ENCODE peak calls at places on chromosome 15, in nine cellular contexts. One of them, this sample, is unnamed.

GRCh38 chr15:56598991-56599390 is 134.1 kb upstream of the MNS1 start:
- DNase-seq in fibroblast of lung: peak
- DNase-seq in AG09309: peak
- DNase-seq in kidney epithelial cell: no peak
- DNase-seq in epithelial cell of esophagus: peak
- DNase-seq in WTC11: no peak
- DNase-seq in colonic mucosa: no peak
- DNase-seq in progenitor cell of endocrine pancreas: no peak
- DNase-seq in A673: no peak
- DNase-seq in this sample: no peak

GRCh38 chr15:52551762-52552161 is 17.1 kb downstream of the ARPP19 start:
- DNase-seq in fibroblast of lung: no peak
- DNase-seq in AG09309: no peak
- DNase-seq in kidney epithelial cell: no peak
- DNase-seq in epithelial cell of esophagus: no peak
- DNase-seq in WTC11: no peak
- DNase-seq in colonic mucosa: no peak
- DNase-seq in progenitor cell of endocrine pancreas: no peak
- DNase-seq in A673: no peak
- DNase-seq in this sample: no peak

GRCh38 chr15:81001180-81002003 is 669 bp downstream of the TLNRD1 start:
- DNase-seq in fibroblast of lung: peak
- DNase-seq in AG09309: no peak
- DNase-seq in kidney epithelial cell: no peak
- DNase-seq in epithelial cell of esophagus: peak
- DNase-seq in WTC11: peak
- DNase-seq in colonic mucosa: peak
- DNase-seq in progenitor cell of endocrine pancreas: peak
- DNase-seq in A673: peak
- DNase-seq in this sample: peak

GRCh38 chr15:29102911-29103824 is 166.5 kb downstream of the NSMCE3 start:
- DNase-seq in fibroblast of lung: no peak
- DNase-seq in AG09309: no peak
- DNase-seq in kidney epithelial cell: no peak
- DNase-seq in epithelial cell of esophagus: peak
- DNase-seq in WTC11: no peak
- DNase-seq in colonic mucosa: no peak
- DNase-seq in progenitor cell of endocrine pancreas: no peak
- DNase-seq in A673: no peak
- DNase-seq in this sample: peak

GRCh38 chr15:31377030-31377429 is 50.4 kb downstream of the KLF13 start:
- DNase-seq in fibroblast of lung: no peak
- DNase-seq in AG09309: no peak
- DNase-seq in kidney epithelial cell: no peak
- DNase-seq in epithelial cell of esophagus: no peak
- DNase-seq in WTC11: no peak
- DNase-seq in colonic mucosa: peak
- DNase-seq in progenitor cell of endocrine pancreas: no peak
- DNase-seq in A673: no peak
- DNase-seq in this sample: no peak

GRCh38 chr15:93028111-93028631 is 60.8 kb downstream of the RGMA start:
- DNase-seq in fibroblast of lung: no peak
- DNase-seq in AG09309: no peak
- DNase-seq in kidney epithelial cell: no peak
- DNase-seq in epithelial cell of esophagus: no peak
- DNase-seq in WTC11: no peak
- DNase-seq in colonic mucosa: no peak
- DNase-seq in progenitor cell of endocrine pancreas: no peak
- DNase-seq in A673: no peak
- DNase-seq in this sample: no peak

GRCh38 chr15:88800026-88800425 is 3.2 kb upstream of the ACAN start:
- DNase-seq in fibroblast of lung: peak
- DNase-seq in AG09309: no peak
- DNase-seq in kidney epithelial cell: no peak
- DNase-seq in epithelial cell of esophagus: peak
- DNase-seq in WTC11: no peak
- DNase-seq in colonic mucosa: no peak
- DNase-seq in progenitor cell of endocrine pancreas: no peak
- DNase-seq in A673: no peak
- DNase-seq in this sample: no peak

GRCh38 chr15:39691229-39691628 is 91.4 kb downstream of the FSIP1 start:
- DNase-seq in fibroblast of lung: peak
- DNase-seq in AG09309: no peak
- DNase-seq in kidney epithelial cell: no peak
- DNase-seq in epithelial cell of esophagus: no peak
- DNase-seq in WTC11: no peak
- DNase-seq in colonic mucosa: no peak
- DNase-seq in progenitor cell of endocrine pancreas: no peak
- DNase-seq in A673: no peak
- DNase-seq in this sample: no peak

GRCh38 chr15:43912208-43912607 is 85.4 kb downstream of the WDR76 start:
- DNase-seq in fibroblast of lung: peak
- DNase-seq in AG09309: no peak
- DNase-seq in kidney epithelial cell: no peak
- DNase-seq in epithelial cell of esophagus: no peak
- DNase-seq in WTC11: no peak
- DNase-seq in colonic mucosa: no peak
- DNase-seq in progenitor cell of endocrine pancreas: no peak
- DNase-seq in A673: no peak
- DNase-seq in this sample: no peak

GRCh38 chr15:61700803-61701202 is 359.4 kb downstream of the VPS13C start:
- DNase-seq in fibroblast of lung: no peak
- DNase-seq in AG09309: no peak
- DNase-seq in kidney epithelial cell: no peak
- DNase-seq in epithelial cell of esophagus: no peak
- DNase-seq in WTC11: no peak
- DNase-seq in colonic mucosa: no peak
- DNase-seq in progenitor cell of endocrine pancreas: no peak
- DNase-seq in A673: no peak
- DNase-seq in this sample: no peak

GRCh38 chr15:85443593-85444328 is 63.4 kb downstream of the AKAP13 start:
- DNase-seq in fibroblast of lung: peak
- DNase-seq in AG09309: no peak
- DNase-seq in kidney epithelial cell: peak
- DNase-seq in epithelial cell of esophagus: peak
- DNase-seq in WTC11: no peak
- DNase-seq in colonic mucosa: peak
- DNase-seq in progenitor cell of endocrine pancreas: no peak
- DNase-seq in A673: peak
- DNase-seq in this sample: peak

GRCh38 chr15:38217181-38217580 is 35.5 kb upstream of the SPRED1 start:
- DNase-seq in fibroblast of lung: peak
- DNase-seq in AG09309: no peak
- DNase-seq in kidney epithelial cell: peak
- DNase-seq in epithelial cell of esophagus: peak
- DNase-seq in WTC11: no peak
- DNase-seq in colonic mucosa: no peak
- DNase-seq in progenitor cell of endocrine pancreas: no peak
- DNase-seq in A673: peak
- DNase-seq in this sample: no peak

GRCh38 chr15:76065267-76065666 is 5.5 kb downstream of the TMEM266 start:
- DNase-seq in fibroblast of lung: no peak
- DNase-seq in AG09309: no peak
- DNase-seq in kidney epithelial cell: no peak
- DNase-seq in epithelial cell of esophagus: no peak
- DNase-seq in WTC11: no peak
- DNase-seq in colonic mucosa: no peak
- DNase-seq in progenitor cell of endocrine pancreas: no peak
- DNase-seq in A673: no peak
- DNase-seq in this sample: peak

GRCh38 chr15:69385831-69386230 is 28.3 kb upstream of the KIF23 start:
- DNase-seq in fibroblast of lung: no peak
- DNase-seq in AG09309: no peak
- DNase-seq in kidney epithelial cell: no peak
- DNase-seq in epithelial cell of esophagus: no peak
- DNase-seq in WTC11: no peak
- DNase-seq in colonic mucosa: no peak
- DNase-seq in progenitor cell of endocrine pancreas: no peak
- DNase-seq in A673: no peak
- DNase-seq in this sample: no peak

GRCh38 chr15:27179789-27180188 is 208.8 kb downstream of the GABRG3 start:
- DNase-seq in fibroblast of lung: no peak
- DNase-seq in AG09309: no peak
- DNase-seq in kidney epithelial cell: no peak
- DNase-seq in epithelial cell of esophagus: no peak
- DNase-seq in WTC11: no peak
- DNase-seq in colonic mucosa: no peak
- DNase-seq in progenitor cell of endocrine pancreas: no peak
- DNase-seq in A673: no peak
- DNase-seq in this sample: no peak

GRCh38 chr15:55856506-55856905 is 113.6 kb upstream of the PRTG start:
- DNase-seq in fibroblast of lung: no peak
- DNase-seq in AG09309: no peak
- DNase-seq in kidney epithelial cell: no peak
- DNase-seq in epithelial cell of esophagus: no peak
- DNase-seq in WTC11: no peak
- DNase-seq in colonic mucosa: no peak
- DNase-seq in progenitor cell of endocrine pancreas: no peak
- DNase-seq in A673: no peak
- DNase-seq in this sample: no peak

GRCh38 chr15:70156781-70157261 is 59.1 kb upstream of the TLE3 start:
- DNase-seq in fibroblast of lung: peak
- DNase-seq in AG09309: no peak
- DNase-seq in kidney epithelial cell: no peak
- DNase-seq in epithelial cell of esophagus: peak
- DNase-seq in WTC11: no peak
- DNase-seq in colonic mucosa: no peak
- DNase-seq in progenitor cell of endocrine pancreas: no peak
- DNase-seq in A673: no peak
- DNase-seq in this sample: no peak

DNA sequence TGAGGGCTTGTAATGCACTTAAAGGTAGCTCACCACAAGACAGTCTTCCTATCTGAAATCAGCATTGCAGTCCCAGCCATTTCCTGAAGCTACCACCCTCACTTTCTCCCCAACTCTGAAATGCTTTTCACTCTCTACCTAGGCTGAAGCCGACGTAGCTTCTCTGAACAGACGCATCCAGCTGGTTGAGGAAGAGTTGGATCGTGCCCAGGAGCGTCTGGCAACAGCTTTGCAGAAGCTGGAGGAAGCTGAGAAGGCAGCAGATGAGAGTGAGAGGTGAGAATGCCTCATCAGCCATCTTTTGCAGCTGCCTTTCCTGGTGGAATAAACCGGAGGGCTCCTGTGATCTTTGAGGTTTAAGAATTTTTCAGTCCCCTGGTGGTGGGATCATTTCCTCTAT is 14.3 kb downstream of the TPM1 start:
- DNase-seq in fibroblast of lung: peak
- DNase-seq in AG09309: no peak
- DNase-seq in kidney epithelial cell: no peak
- DNase-seq in epithelial cell of esophagus: no peak
- DNase-seq in WTC11: no peak
- DNase-seq in colonic mucosa: no peak
- DNase-seq in progenitor cell of endocrine pancreas: no peak
- DNase-seq in A673: no peak
- DNase-seq in this sample: no peak
- TF ChIP-seq CTCF in fibroblast of lung: no peak
- TF ChIP-seq CTCF in AG09309: no peak
- TF ChIP-seq CTCF in kidney epithelial cell: no peak
- TF ChIP-seq CTCF in epithelial cell of esophagus: no peak
- TF ChIP-seq CTCF in WTC11: no peak
- TF ChIP-seq CTCF in colonic mucosa: no peak
- TF ChIP-seq CTCF in progenitor cell of endocrine pancreas: no peak
- TF ChIP-seq CTCF in A673: no peak
- TF ChIP-seq CTCF in this sample: no peak

GRCh38 chr15:101121511-101122090 is 130.2 kb downstream of the CHSY1 start:
- DNase-seq in fibroblast of lung: peak
- DNase-seq in AG09309: no peak
- DNase-seq in kidney epithelial cell: no peak
- DNase-seq in epithelial cell of esophagus: peak
- DNase-seq in WTC11: peak
- DNase-seq in colonic mucosa: peak
- DNase-seq in progenitor cell of endocrine pancreas: peak
- DNase-seq in A673: peak
- DNase-seq in this sample: peak
- TF ChIP-seq CTCF in fibroblast of lung: peak
- TF ChIP-seq CTCF in AG09309: peak
- TF ChIP-seq CTCF in kidney epithelial cell: peak
- TF ChIP-seq CTCF in epithelial cell of esophagus: no peak
- TF ChIP-seq CTCF in WTC11: no peak
- TF ChIP-seq CTCF in colonic mucosa: no peak
- TF ChIP-seq CTCF in progenitor cell of endocrine pancreas: peak
- TF ChIP-seq CTCF in A673: peak
- TF ChIP-seq CTCF in this sample: no peak

GRCh38 chr15:45522931-45523331 is 376 bp upstream of the SLC30A4 start:
- DNase-seq in fibroblast of lung: peak
- DNase-seq in AG09309: no peak
- DNase-seq in kidney epithelial cell: no peak
- DNase-seq in epithelial cell of esophagus: peak
- DNase-seq in WTC11: peak
- DNase-seq in colonic mucosa: no peak
- DNase-seq in progenitor cell of endocrine pancreas: no peak
- DNase-seq in A673: peak
- DNase-seq in this sample: peak

GRCh38 chr15:45521596-45522167 is 873 bp downstream of the SLC30A4 start:
- DNase-seq in fibroblast of lung: peak
- DNase-seq in AG09309: no peak
- DNase-seq in kidney epithelial cell: no peak
- DNase-seq in epithelial cell of esophagus: peak
- DNase-seq in WTC11: no peak
- DNase-seq in colonic mucosa: peak
- DNase-seq in progenitor cell of endocrine pancreas: no peak
- DNase-seq in A673: no peak
- DNase-seq in this sample: no peak

DNA sequence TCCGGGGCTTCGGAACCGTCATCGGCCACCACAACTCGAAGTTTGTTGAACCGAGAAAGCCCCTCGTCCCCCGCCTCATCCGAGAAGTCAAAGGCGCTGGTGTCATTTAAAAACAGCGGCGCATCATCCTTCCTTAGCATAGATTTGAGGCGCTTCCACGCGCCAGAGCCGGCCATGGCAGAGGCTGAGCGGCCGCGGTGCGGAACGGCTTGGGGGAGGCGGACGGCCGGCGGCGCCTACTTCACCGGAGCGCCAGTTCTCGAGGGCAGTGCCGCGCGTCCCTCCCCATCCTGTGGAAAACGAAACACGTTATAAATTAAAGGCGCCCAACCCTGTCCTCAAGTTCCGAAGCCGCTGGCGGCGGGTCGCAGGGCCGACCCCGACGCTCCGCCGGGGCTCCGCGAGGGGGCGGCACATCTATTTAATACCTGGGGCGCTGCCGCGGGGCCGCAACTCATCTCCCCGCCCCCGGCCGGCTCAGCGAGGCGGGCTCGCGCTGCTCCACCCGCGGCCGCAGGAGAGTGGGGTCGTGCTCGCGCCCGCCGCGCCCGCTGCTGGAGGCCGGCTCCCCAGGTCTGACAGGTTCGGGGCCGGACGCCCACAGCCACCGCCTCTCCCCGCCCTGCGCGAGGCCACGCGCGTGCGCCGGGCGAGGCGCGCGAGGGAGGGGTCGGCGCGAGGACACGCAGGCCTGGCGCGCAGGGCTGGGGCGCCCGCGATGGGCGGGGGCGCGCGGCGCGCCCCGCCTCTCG is at the start of gene SLC30A4:
- DNase-seq in fibroblast of lung: peak
- DNase-seq in AG09309: no peak
- DNase-seq in kidney epithelial cell: no peak
- DNase-seq in epithelial cell of esophagus: peak
- DNase-seq in WTC11: peak
- DNase-seq in colonic mucosa: peak
- DNase-seq in progenitor cell of endocrine pancreas: peak
- DNase-seq in A673: peak
- DNase-seq in this sample: peak
- TF ChIP-seq CTCF in fibroblast of lung: peak
- TF ChIP-seq CTCF in AG09309: peak
- TF ChIP-seq CTCF in kidney epithelial cell: peak
- TF ChIP-seq CTCF in epithelial cell of esophagus: no peak
- TF ChIP-seq CTCF in WTC11: no peak
- TF ChIP-seq CTCF in colonic mucosa: peak
- TF ChIP-seq CTCF in progenitor cell of endocrine pancreas: peak
- TF ChIP-seq CTCF in A673: peak
- TF ChIP-seq CTCF in this sample: peak

GRCh38 chr15:100869151-100869999 is 10.3 kb upstream of the ALDH1A3 start:
- DNase-seq in fibroblast of lung: no peak
- DNase-seq in AG09309: no peak
- DNase-seq in kidney epithelial cell: no peak
- DNase-seq in epithelial cell of esophagus: peak
- DNase-seq in WTC11: peak
- DNase-seq in colonic mucosa: no peak
- DNase-seq in progenitor cell of endocrine pancreas: no peak
- DNase-seq in A673: peak
- DNase-seq in this sample: peak
- TF ChIP-seq CTCF in fibroblast of lung: peak
- TF ChIP-seq CTCF in AG09309: peak
- TF ChIP-seq CTCF in kidney epithelial cell: peak
- TF ChIP-seq CTCF in epithelial cell of esophagus: peak
- TF ChIP-seq CTCF in WTC11: peak
- TF ChIP-seq CTCF in colonic mucosa: peak
- TF ChIP-seq CTCF in progenitor cell of endocrine pancreas: peak
- TF ChIP-seq CTCF in A673: peak
- TF ChIP-seq CTCF in this sample: peak

This sample was measured in activated CD8-positive, alpha-beta T cell treated with anti-CD3 and anti-CD28 coated beads for 36 hours.